ENCODE peak calls at places on chromosomes 7 and 10, in six cellular contexts. Z, N, J, S, I and B are unnamed samples. For H3K9me3, the result is how much of the 10 kb centered on the place peaks cover.

GRCh38 chr10:86046845-86047460 is 319.6 kb downstream of the GRID1 start:
- DNase-seq in Z (no peak), N (no peak), J (no peak), S (no peak), I (no peak), B (no peak)

GRCh38 chr10:59536576-59537014 is 173.1 kb downstream of the SLC16A9 start:
- DNase-seq in Z (no peak), N (peak), J (no peak), S (no peak), I (peak), B (no peak)

GRCh38 chr7:94657771-94658693 is 2.1 kb upstream of the SGCE start:
- DNase-seq in Z (peak), N (peak), J (peak), S (peak), I (peak), B (peak)

GRCh38 chr7:151662291-151662690 is 142.6 kb upstream of the RHEB start:
- DNase-seq in Z (no peak), N (no peak), J (no peak), S (no peak), I (no peak), B (no peak)

GRCh38 chr7:107078517-107078966 is 34.0 kb downstream of the PRKAR2B start:
- DNase-seq in Z (no peak), N (peak), J (no peak), S (no peak), I (peak), B (peak)

GRCh38 chr10:28054211-28054888 is 55.5 kb upstream of the ODAD2 start:
- DNase-seq in Z (no peak), N (peak), J (no peak), S (no peak), I (peak), B (no peak)

GRCh38 chr10:119517235-119518141 is 25.0 kb downstream of the RGS10 start:
- DNase-seq in Z (peak), N (peak), J (no peak), S (peak), I (peak), B (no peak)

GRCh38 chr10:124649209-124649608 is 95.0 kb downstream of the FAM53B start:
- DNase-seq in Z (no peak), N (no peak), J (no peak), S (no peak), I (no peak), B (no peak)

GRCh38 chr7:138755331-138755747 is 42.5 kb upstream of the TMEM213 start:
- DNase-seq in Z (no peak), N (no peak), J (no peak), S (no peak), I (peak), B (no peak)

GRCh38 chr7:124171068-124171467 is 138.2 kb upstream of the TMEM229A start:
- DNase-seq in Z (no peak), N (peak), J (no peak), S (no peak), I (peak), B (peak)

GRCh38 chr10:110007171-110007700 is 548 bp upstream of the ADD3 start:
- DNase-seq in Z (no peak), N (peak), J (no peak), S (no peak), I (no peak), B (no peak)

GRCh38 chr10:48554246-48554645 is 50.6 kb downstream of the ARHGAP22 start:
- DNase-seq in Z (no peak), N (no peak), J (no peak), S (no peak), I (no peak), B (no peak)

GRCh38 chr10:76388321-76388720 is 956.9 kb downstream of the LRMDA start:
- DNase-seq in Z (no peak), N (peak), J (no peak), S (no peak), I (no peak), B (no peak)

GRCh38 chr7:40200791-40201190 is 66.0 kb downstream of the SUGCT start:
- DNase-seq in Z (no peak), N (peak), J (no peak), S (no peak), I (peak), B (no peak)

GRCh38 chr10:34205452-34205851 is 609.6 kb downstream of the PARD3 start:
- DNase-seq in Z (no peak), N (no peak), J (no peak), S (no peak), I (no peak), B (no peak)

GRCh38 chr10:103778358-103779139 is 76.8 kb downstream of the SH3PXD2A start:
- DNase-seq in Z (no peak), N (no peak), J (no peak), S (no peak), I (no peak), B (no peak)

GRCh38 chr10:103772096-103772845 is 83.1 kb downstream of the SH3PXD2A start:
- DNase-seq in Z (peak), N (peak), J (peak), S (peak), I (peak), B (peak)

GRCh38 chr10:103780242-103781149 is 74.9 kb downstream of the SH3PXD2A start:
- DNase-seq in Z (no peak), N (no peak), J (peak), S (no peak), I (no peak), B (no peak)

GRCh38 chr10:103776878-103777591 is 78.3 kb downstream of the SH3PXD2A start:
- DNase-seq in Z (no peak), N (peak), J (no peak), S (no peak), I (no peak), B (no peak)

DNA sequence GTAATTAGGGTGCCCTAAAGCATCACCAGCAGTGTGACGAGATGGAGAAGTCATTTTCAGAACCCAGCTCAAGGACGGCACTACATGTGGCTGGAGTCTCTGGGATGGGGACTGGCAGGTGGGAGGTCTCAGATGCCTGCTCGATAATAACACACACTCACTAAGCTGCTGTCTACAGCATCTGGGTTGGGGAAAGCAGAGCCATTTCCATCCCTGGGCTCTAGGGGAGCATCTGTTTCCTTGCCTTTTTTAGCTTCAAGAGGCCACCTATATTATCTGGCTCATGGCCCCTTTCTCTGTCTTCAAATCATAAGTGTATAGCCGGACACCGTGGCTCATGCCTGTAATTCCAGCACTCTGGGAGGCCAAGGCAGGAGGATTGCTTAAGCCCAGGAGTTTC is 79.6 kb downstream of the SH3PXD2A start:
- DNase-seq in Z (no peak), N (no peak), J (no peak), S (no peak), I (no peak), B (no peak)
- H3K9me3 ChIP-seq in Z (under half), N (under half), J (under half), S (under half), I (under half), B (under half)

GRCh38 chr7:1281068-1281467 is 48.4 kb downstream of the UNCX start:
- DNase-seq in Z (no peak), N (no peak), J (no peak), S (no peak), I (no peak), B (no peak)
- H3K9me3 ChIP-seq in Z (under half), N (under half), J (under half), S (under half), I (under half), B (under half)

GRCh38 chr10:94963901-94964300 is 25.4 kb downstream of the CYP2C9 start:
- DNase-seq in Z (no peak), N (peak), J (no peak), S (no peak), I (peak), B (peak)
- H3K9me3 ChIP-seq in Z (under half), N (under half), J (under half), S (under half), I (under half), B (under half)

GRCh38 chr7:43876266-43876665 is 6.9 kb upstream of the MRPS24 start:
- DNase-seq in Z (no peak), N (no peak), J (no peak), S (no peak), I (no peak), B (no peak)
- H3K9me3 ChIP-seq in Z (under half), N (under half), J (under half), S (under half), I (under half), B (under half)

GRCh38 chr7:159328096-159328495 is 183.4 kb upstream of the VIPR2 start:
- DNase-seq in Z (no peak), N (no peak), J (no peak), S (no peak), I (no peak), B (no peak)
- H3K9me3 ChIP-seq in Z (under half), N (under half), J (under half), S (under half), I (under half), B (under half)

DNA sequence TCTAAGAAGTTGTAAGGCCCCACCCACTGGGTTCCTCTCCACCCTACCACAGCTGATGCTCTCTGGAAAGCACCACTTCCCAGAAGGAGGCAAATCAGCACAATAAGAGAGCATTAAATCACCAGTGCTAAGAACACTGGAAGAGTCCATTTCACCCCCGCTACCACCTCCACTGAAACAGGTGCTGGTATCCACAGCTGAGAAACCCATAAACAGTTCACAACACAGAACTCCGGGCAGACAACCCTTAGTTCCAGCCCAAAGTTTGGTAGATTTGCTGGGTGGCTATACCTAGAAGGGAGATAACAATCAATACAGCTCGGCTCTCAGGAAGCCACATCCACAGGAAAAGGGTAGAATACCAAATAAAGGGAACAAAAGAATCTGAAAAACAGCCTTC is 34.1 kb downstream of the ZNF680 start:
- DNase-seq in Z (no peak), N (no peak), J (no peak), S (no peak), I (no peak), B (no peak)
- H3K9me3 ChIP-seq in Z (under half), N (under half), J (under half), S (half or more), I (under half), B (half or more)

DNA sequence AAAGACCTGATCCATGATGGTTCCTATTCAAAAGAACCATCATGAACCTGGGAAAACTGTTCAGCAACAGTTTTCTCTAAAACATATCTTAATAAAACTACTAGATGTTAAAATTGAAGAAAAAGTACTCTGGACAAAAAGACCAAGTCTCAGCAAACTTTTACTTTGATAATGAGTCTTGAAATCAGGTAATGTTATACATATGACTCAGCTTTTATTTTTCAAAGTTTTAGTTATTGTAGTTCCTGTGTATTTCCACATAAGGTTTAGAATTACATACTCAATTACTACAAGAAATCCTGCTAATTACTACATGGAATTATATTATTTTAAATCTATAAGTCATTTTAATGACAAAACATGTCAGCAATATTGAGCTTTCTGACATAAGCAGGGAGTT is 42.2 kb downstream of the ZNF33B start:
- DNase-seq in Z (no peak), N (peak), J (no peak), S (no peak), I (no peak), B (no peak)
- H3K9me3 ChIP-seq in Z (half or more), N (under half), J (under half), S (half or more), I (under half), B (half or more)

GRCh38 chr7:158123214-158123613 is 464.4 kb downstream of the PTPRN2 start:
- DNase-seq in Z (no peak), N (no peak), J (no peak), S (no peak), I (no peak), B (no peak)
- H3K9me3 ChIP-seq in Z (under half), N (half or more), J (under half), S (under half), I (under half), B (under half)